ENCODE peak calls at places on chromosomes 2 and 18, in four cellular contexts. V, N, R and Z are unnamed samples.

GRCh38 chr2:64645014-64645418 is 8.7 kb downstream of the SERTAD2 start:
- DNase-seq in R (peak), V (peak), N (peak), Z (peak)

GRCh38 chr18:24015897-24016631 is 1.5 kb downstream of the TTC39C start:
- DNase-seq in V (no peak), R (no peak), N (no peak), Z (no peak)

GRCh38 chr2:166384774-166385173 is 9.0 kb upstream of the SCN9A start:
- DNase-seq in R (peak), N (no peak), V (peak), Z (no peak)

GRCh38 chr2:239768907-239769573 is 256.1 kb downstream of the NDUFA10 start:
- DNase-seq in N (no peak), R (no peak), V (no peak), Z (no peak)

GRCh38 chr2:162086904-162087303 is 12.9 kb upstream of the DPP4 start:
- DNase-seq in R (peak), V (no peak), N (no peak), Z (no peak)

GRCh38 chr2:74982581-74982980 is 24.1 kb downstream of the POLE4 start:
- DNase-seq in V (peak), N (no peak), R (peak), Z (no peak)

GRCh38 chr18:54119524-54120019 is 104.9 kb downstream of the MBD2 start:
- DNase-seq in R (peak), V (peak), N (peak), Z (no peak)

GRCh38 chr2:200713704-200714064 is 98.0 kb upstream of the BZW1 start:
- DNase-seq in N (no peak), V (no peak), R (no peak), Z (no peak)

GRCh38 chr2:239727182-239727775 is 297.9 kb downstream of the NDUFA10 start:
- DNase-seq in R (no peak), N (no peak), V (no peak), Z (no peak)

GRCh38 chr2:12514631-12515437 is 201.9 kb upstream of the TRIB2 start:
- DNase-seq in R (no peak), N (no peak), V (no peak), Z (no peak)

GRCh38 chr18:58004317-58004716 is 39.7 kb upstream of the NEDD4L start:
- DNase-seq in N (no peak), R (peak), V (peak), Z (no peak)